ENCODE peak calls at places on chromosomes 4 and X, in eight cellular contexts. One of them, this sample, is unnamed.

GRCh38 chr4:3296651-3297050 is 3.8 kb downstream of the RGS12 start:
- DNase-seq in endothelial cell: no peak
- DNase-seq in C1 segment of cervical spinal cord: no peak
- DNase-seq in activated CD4-positive, alpha-beta T cell treated with anti-CD3 and anti-CD28 coated beads, Interleukin-2, amount 10 ng/mL, durations not matched to agents 7 days and 5 days: no peak
- DNase-seq in left ventricle myocardium inferior: no peak
- DNase-seq in Right ventricle myocardium superior: no peak
- DNase-seq in DMS 273 treated with DMSO at 0.1 percent for 48 hours: no peak
- DNase-seq in kidney: peak
- DNase-seq in this sample: no peak

GRCh38 chr4:88792821-88793220 is 95.2 kb upstream of the NAP1L5 start:
- DNase-seq in DMS 273 treated with DMSO at 0.1 percent for 48 hours: no peak
- DNase-seq in kidney: no peak
- DNase-seq in Right ventricle myocardium superior: no peak
- DNase-seq in activated CD4-positive, alpha-beta T cell treated with anti-CD3 and anti-CD28 coated beads, Interleukin-2, amount 10 ng/mL, durations not matched to agents 7 days and 5 days: no peak
- DNase-seq in left ventricle myocardium inferior: no peak
- DNase-seq in endothelial cell: no peak
- DNase-seq in C1 segment of cervical spinal cord: no peak
- DNase-seq in this sample: no peak

GRCh38 chr4:105057370-105058096 is 89.1 kb upstream of the TET2 start:
- DNase-seq in left ventricle myocardium inferior: no peak
- DNase-seq in Right ventricle myocardium superior: no peak
- DNase-seq in activated CD4-positive, alpha-beta T cell treated with anti-CD3 and anti-CD28 coated beads, Interleukin-2, amount 10 ng/mL, durations not matched to agents 7 days and 5 days: no peak
- DNase-seq in endothelial cell: no peak
- DNase-seq in kidney: no peak
- DNase-seq in C1 segment of cervical spinal cord: no peak
- DNase-seq in DMS 273 treated with DMSO at 0.1 percent for 48 hours: no peak
- DNase-seq in this sample: peak

GRCh38 chr4:52712991-52713275 is 38.3 kb downstream of the ERVMER34-1 start:
- DNase-seq in kidney: no peak
- DNase-seq in DMS 273 treated with DMSO at 0.1 percent for 48 hours: no peak
- DNase-seq in C1 segment of cervical spinal cord: no peak
- DNase-seq in left ventricle myocardium inferior: no peak
- DNase-seq in endothelial cell: no peak
- DNase-seq in Right ventricle myocardium superior: no peak
- DNase-seq in activated CD4-positive, alpha-beta T cell treated with anti-CD3 and anti-CD28 coated beads, Interleukin-2, amount 10 ng/mL, durations not matched to agents 7 days and 5 days: no peak
- DNase-seq in this sample: no peak

GRCh38 chrX:78140206-78140605 is 756 bp upstream of the TAF9B start:
- DNase-seq in C1 segment of cervical spinal cord: no peak
- DNase-seq in left ventricle myocardium inferior: no peak
- DNase-seq in endothelial cell: no peak
- DNase-seq in kidney: no peak
- DNase-seq in activated CD4-positive, alpha-beta T cell treated with anti-CD3 and anti-CD28 coated beads, Interleukin-2, amount 10 ng/mL, durations not matched to agents 7 days and 5 days: no peak
- DNase-seq in DMS 273 treated with DMSO at 0.1 percent for 48 hours: no peak
- DNase-seq in Right ventricle myocardium superior: no peak
- DNase-seq in this sample: no peak

GRCh38 chr4:76060506-76060905 is 14.0 kb upstream of the ART3 start:
- DNase-seq in Right ventricle myocardium superior: no peak
- DNase-seq in endothelial cell: no peak
- DNase-seq in kidney: no peak
- DNase-seq in C1 segment of cervical spinal cord: no peak
- DNase-seq in activated CD4-positive, alpha-beta T cell treated with anti-CD3 and anti-CD28 coated beads, Interleukin-2, amount 10 ng/mL, durations not matched to agents 7 days and 5 days: no peak
- DNase-seq in DMS 273 treated with DMSO at 0.1 percent for 48 hours: no peak
- DNase-seq in left ventricle myocardium inferior: no peak
- DNase-seq in this sample: no peak

GRCh38 chrX:16429391-16429790 is 220.6 kb upstream of the S100G start:
- DNase-seq in kidney: no peak
- DNase-seq in activated CD4-positive, alpha-beta T cell treated with anti-CD3 and anti-CD28 coated beads, Interleukin-2, amount 10 ng/mL, durations not matched to agents 7 days and 5 days: no peak
- DNase-seq in DMS 273 treated with DMSO at 0.1 percent for 48 hours: no peak
- DNase-seq in endothelial cell: no peak
- DNase-seq in left ventricle myocardium inferior: no peak
- DNase-seq in C1 segment of cervical spinal cord: no peak
- DNase-seq in Right ventricle myocardium superior: no peak
- DNase-seq in this sample: no peak

GRCh38 chrX:44428989-44429627 is 85.6 kb upstream of the EFHC2 start:
- DNase-seq in endothelial cell: no peak
- DNase-seq in C1 segment of cervical spinal cord: no peak
- DNase-seq in left ventricle myocardium inferior: no peak
- DNase-seq in activated CD4-positive, alpha-beta T cell treated with anti-CD3 and anti-CD28 coated beads, Interleukin-2, amount 10 ng/mL, durations not matched to agents 7 days and 5 days: no peak
- DNase-seq in kidney: no peak
- DNase-seq in DMS 273 treated with DMSO at 0.1 percent for 48 hours: no peak
- DNase-seq in Right ventricle myocardium superior: no peak
- DNase-seq in this sample: no peak

GRCh38 chrX:43717161-43717560 is 61.1 kb downstream of the MAOA start:
- DNase-seq in C1 segment of cervical spinal cord: no peak
- DNase-seq in Right ventricle myocardium superior: no peak
- DNase-seq in kidney: no peak
- DNase-seq in left ventricle myocardium inferior: no peak
- DNase-seq in DMS 273 treated with DMSO at 0.1 percent for 48 hours: no peak
- DNase-seq in activated CD4-positive, alpha-beta T cell treated with anti-CD3 and anti-CD28 coated beads, Interleukin-2, amount 10 ng/mL, durations not matched to agents 7 days and 5 days: no peak
- DNase-seq in endothelial cell: no peak
- DNase-seq in this sample: no peak

GRCh38 chr4:32858971-32859370 is 2138.8 kb downstream of the PCDH7 start:
- DNase-seq in endothelial cell: no peak
- DNase-seq in DMS 273 treated with DMSO at 0.1 percent for 48 hours: no peak
- DNase-seq in kidney: no peak
- DNase-seq in C1 segment of cervical spinal cord: no peak
- DNase-seq in Right ventricle myocardium superior: no peak
- DNase-seq in activated CD4-positive, alpha-beta T cell treated with anti-CD3 and anti-CD28 coated beads, Interleukin-2, amount 10 ng/mL, durations not matched to agents 7 days and 5 days: no peak
- DNase-seq in left ventricle myocardium inferior: no peak
- DNase-seq in this sample: peak

GRCh38 chr4:147863808-147864472 is 132.1 kb downstream of the ARHGAP10 start:
- DNase-seq in kidney: no peak
- DNase-seq in left ventricle myocardium inferior: no peak
- DNase-seq in C1 segment of cervical spinal cord: no peak
- DNase-seq in Right ventricle myocardium superior: peak
- DNase-seq in endothelial cell: no peak
- DNase-seq in DMS 273 treated with DMSO at 0.1 percent for 48 hours: no peak
- DNase-seq in activated CD4-positive, alpha-beta T cell treated with anti-CD3 and anti-CD28 coated beads, Interleukin-2, amount 10 ng/mL, durations not matched to agents 7 days and 5 days: no peak
- DNase-seq in this sample: no peak

GRCh38 chrX:48490661-48491060 is 14.7 kb downstream of the FTSJ1 start:
- DNase-seq in DMS 273 treated with DMSO at 0.1 percent for 48 hours: no peak
- DNase-seq in kidney: peak
- DNase-seq in endothelial cell: no peak
- DNase-seq in left ventricle myocardium inferior: no peak
- DNase-seq in Right ventricle myocardium superior: no peak
- DNase-seq in C1 segment of cervical spinal cord: no peak
- DNase-seq in activated CD4-positive, alpha-beta T cell treated with anti-CD3 and anti-CD28 coated beads, Interleukin-2, amount 10 ng/mL, durations not matched to agents 7 days and 5 days: no peak
- DNase-seq in this sample: peak

GRCh38 chr4:80492761-80493160 is 157.2 kb downstream of the CFAP299 start:
- DNase-seq in kidney: no peak
- DNase-seq in left ventricle myocardium inferior: no peak
- DNase-seq in C1 segment of cervical spinal cord: no peak
- DNase-seq in endothelial cell: no peak
- DNase-seq in Right ventricle myocardium superior: no peak
- DNase-seq in activated CD4-positive, alpha-beta T cell treated with anti-CD3 and anti-CD28 coated beads, Interleukin-2, amount 10 ng/mL, durations not matched to agents 7 days and 5 days: peak
- DNase-seq in DMS 273 treated with DMSO at 0.1 percent for 48 hours: no peak
- DNase-seq in this sample: peak

GRCh38 chr4:14812101-14812500 is 190.2 kb upstream of the CPEB2 start:
- DNase-seq in Right ventricle myocardium superior: no peak
- DNase-seq in kidney: no peak
- DNase-seq in endothelial cell: no peak
- DNase-seq in activated CD4-positive, alpha-beta T cell treated with anti-CD3 and anti-CD28 coated beads, Interleukin-2, amount 10 ng/mL, durations not matched to agents 7 days and 5 days: no peak
- DNase-seq in C1 segment of cervical spinal cord: no peak
- DNase-seq in DMS 273 treated with DMSO at 0.1 percent for 48 hours: no peak
- DNase-seq in left ventricle myocardium inferior: no peak
- DNase-seq in this sample: no peak

GRCh38 chrX:125132274-125132673 is 187.4 kb upstream of the TEX13C start:
- DNase-seq in endothelial cell: no peak
- DNase-seq in DMS 273 treated with DMSO at 0.1 percent for 48 hours: no peak
- DNase-seq in C1 segment of cervical spinal cord: no peak
- DNase-seq in activated CD4-positive, alpha-beta T cell treated with anti-CD3 and anti-CD28 coated beads, Interleukin-2, amount 10 ng/mL, durations not matched to agents 7 days and 5 days: peak
- DNase-seq in left ventricle myocardium inferior: no peak
- DNase-seq in Right ventricle myocardium superior: no peak
- DNase-seq in kidney: no peak
- DNase-seq in this sample: peak

GRCh38 chr4:100895572-100896197 is 377.9 kb upstream of the EMCN start:
- DNase-seq in activated CD4-positive, alpha-beta T cell treated with anti-CD3 and anti-CD28 coated beads, Interleukin-2, amount 10 ng/mL, durations not matched to agents 7 days and 5 days: no peak
- DNase-seq in C1 segment of cervical spinal cord: no peak
- DNase-seq in left ventricle myocardium inferior: no peak
- DNase-seq in Right ventricle myocardium superior: no peak
- DNase-seq in DMS 273 treated with DMSO at 0.1 percent for 48 hours: no peak
- DNase-seq in endothelial cell: no peak
- DNase-seq in kidney: no peak
- DNase-seq in this sample: peak

GRCh38 chrX:40167240-40168182 is 69.8 kb upstream of the BCOR start:
- DNase-seq in activated CD4-positive, alpha-beta T cell treated with anti-CD3 and anti-CD28 coated beads, Interleukin-2, amount 10 ng/mL, durations not matched to agents 7 days and 5 days: no peak
- DNase-seq in Right ventricle myocardium superior: peak
- DNase-seq in kidney: no peak
- DNase-seq in DMS 273 treated with DMSO at 0.1 percent for 48 hours: no peak
- DNase-seq in endothelial cell: peak
- DNase-seq in C1 segment of cervical spinal cord: peak
- DNase-seq in left ventricle myocardium inferior: no peak
- DNase-seq in this sample: no peak

GRCh38 chr4:36280555-36280954 is 861 bp upstream of the DTHD1 start:
- DNase-seq in activated CD4-positive, alpha-beta T cell treated with anti-CD3 and anti-CD28 coated beads, Interleukin-2, amount 10 ng/mL, durations not matched to agents 7 days and 5 days: no peak
- DNase-seq in Right ventricle myocardium superior: no peak
- DNase-seq in endothelial cell: no peak
- DNase-seq in left ventricle myocardium inferior: no peak
- DNase-seq in kidney: no peak
- DNase-seq in C1 segment of cervical spinal cord: no peak
- DNase-seq in DMS 273 treated with DMSO at 0.1 percent for 48 hours: no peak
- DNase-seq in this sample: no peak

GRCh38 chr4:125833-126232 is 1.5 kb downstream of the ZNF718 start:
- DNase-seq in left ventricle myocardium inferior: no peak
- DNase-seq in activated CD4-positive, alpha-beta T cell treated with anti-CD3 and anti-CD28 coated beads, Interleukin-2, amount 10 ng/mL, durations not matched to agents 7 days and 5 days: no peak
- DNase-seq in DMS 273 treated with DMSO at 0.1 percent for 48 hours: no peak
- DNase-seq in endothelial cell: no peak
- DNase-seq in kidney: no peak
- DNase-seq in C1 segment of cervical spinal cord: peak
- DNase-seq in Right ventricle myocardium superior: no peak
- DNase-seq in this sample: no peak

GRCh38 chr4:15413010-15413622 is 14.7 kb upstream of the C1QTNF7 start:
- DNase-seq in kidney: no peak
- DNase-seq in Right ventricle myocardium superior: no peak
- DNase-seq in C1 segment of cervical spinal cord: no peak
- DNase-seq in left ventricle myocardium inferior: no peak
- DNase-seq in endothelial cell: no peak
- DNase-seq in activated CD4-positive, alpha-beta T cell treated with anti-CD3 and anti-CD28 coated beads, Interleukin-2, amount 10 ng/mL, durations not matched to agents 7 days and 5 days: no peak
- DNase-seq in DMS 273 treated with DMSO at 0.1 percent for 48 hours: no peak
- DNase-seq in this sample: no peak

GRCh38 chrX:132615396-132616131 is 126.7 kb upstream of the MBNL3 start:
- DNase-seq in kidney: no peak
- DNase-seq in C1 segment of cervical spinal cord: no peak
- DNase-seq in Right ventricle myocardium superior: no peak
- DNase-seq in DMS 273 treated with DMSO at 0.1 percent for 48 hours: peak
- DNase-seq in left ventricle myocardium inferior: no peak
- DNase-seq in endothelial cell: peak
- DNase-seq in activated CD4-positive, alpha-beta T cell treated with anti-CD3 and anti-CD28 coated beads, Interleukin-2, amount 10 ng/mL, durations not matched to agents 7 days and 5 days: peak
- DNase-seq in this sample: peak

GRCh38 chr4:81453024-81453423 is 18.7 kb downstream of the RASGEF1B start:
- DNase-seq in C1 segment of cervical spinal cord: no peak
- DNase-seq in endothelial cell: no peak
- DNase-seq in DMS 273 treated with DMSO at 0.1 percent for 48 hours: no peak
- DNase-seq in activated CD4-positive, alpha-beta T cell treated with anti-CD3 and anti-CD28 coated beads, Interleukin-2, amount 10 ng/mL, durations not matched to agents 7 days and 5 days: no peak
- DNase-seq in kidney: no peak
- DNase-seq in Right ventricle myocardium superior: no peak
- DNase-seq in left ventricle myocardium inferior: no peak
- DNase-seq in this sample: no peak

GRCh38 chrX:68186552-68187262 is 246.6 kb downstream of the OPHN1 start:
- DNase-seq in Right ventricle myocardium superior: no peak
- DNase-seq in endothelial cell: no peak
- DNase-seq in kidney: no peak
- DNase-seq in activated CD4-positive, alpha-beta T cell treated with anti-CD3 and anti-CD28 coated beads, Interleukin-2, amount 10 ng/mL, durations not matched to agents 7 days and 5 days: no peak
- DNase-seq in DMS 273 treated with DMSO at 0.1 percent for 48 hours: no peak
- DNase-seq in C1 segment of cervical spinal cord: no peak
- DNase-seq in left ventricle myocardium inferior: no peak
- DNase-seq in this sample: no peak

GRCh38 chr4:77473509-77473908 is 132.1 kb upstream of the CXCL13 start:
- DNase-seq in kidney: no peak
- DNase-seq in DMS 273 treated with DMSO at 0.1 percent for 48 hours: no peak
- DNase-seq in activated CD4-positive, alpha-beta T cell treated with anti-CD3 and anti-CD28 coated beads, Interleukin-2, amount 10 ng/mL, durations not matched to agents 7 days and 5 days: no peak
- DNase-seq in C1 segment of cervical spinal cord: no peak
- DNase-seq in left ventricle myocardium inferior: no peak
- DNase-seq in Right ventricle myocardium superior: no peak
- DNase-seq in endothelial cell: peak
- DNase-seq in this sample: no peak

This sample was measured in H4.